ENCODE peak calls at places on chromosomes 12 and 14, in eight cellular contexts. One of them, this sample, is unnamed.

GRCh38 chr12:31728289-31728916 is 418 bp downstream of the AMN1 start:
- DNase-seq in PC-3: no peak
- DNase-seq in GDM1: no peak
- DNase-seq in stimulated activated CD4-positive, alpha-beta T cell treated with anti-CD3 and anti-CD28 coated beads, Interleukin-4, amount 100 ng/mL, for 1 hour: peak; percentile 27
- DNase-seq in Ammon's horn: peak; percentile 71
- DNase-seq in osteocyte: no peak
- DNase-seq in AG09309: no peak
- DNase-seq in EL: no peak
- DNase-seq in this sample: no peak

GRCh38 chr12:65522956-65523857 is 244.7 kb downstream of the MSRB3 start:
- DNase-seq in PC-3: peak; percentile 25
- DNase-seq in GDM1: no peak
- DNase-seq in stimulated activated CD4-positive, alpha-beta T cell treated with anti-CD3 and anti-CD28 coated beads, Interleukin-4, amount 100 ng/mL, for 1 hour: no peak
- DNase-seq in Ammon's horn: no peak
- DNase-seq in osteocyte: no peak
- DNase-seq in AG09309: no peak
- DNase-seq in EL: peak; percentile 61
- DNase-seq in this sample: peak; percentile 39

GRCh38 chr14:74637184-74637562 is 25.1 kb upstream of the LTBP2 start:
- DNase-seq in PC-3: no peak
- DNase-seq in GDM1: no peak
- DNase-seq in stimulated activated CD4-positive, alpha-beta T cell treated with anti-CD3 and anti-CD28 coated beads, Interleukin-4, amount 100 ng/mL, for 1 hour: no peak
- DNase-seq in Ammon's horn: no peak
- DNase-seq in osteocyte: no peak
- DNase-seq in AG09309: no peak
- DNase-seq in EL: no peak
- DNase-seq in this sample: no peak

GRCh38 chr12:128930591-128930990 is 77.3 kb downstream of the GLT1D1 start:
- DNase-seq in PC-3: no peak
- DNase-seq in GDM1: no peak
- DNase-seq in stimulated activated CD4-positive, alpha-beta T cell treated with anti-CD3 and anti-CD28 coated beads, Interleukin-4, amount 100 ng/mL, for 1 hour: no peak
- DNase-seq in Ammon's horn: no peak
- DNase-seq in osteocyte: no peak
- DNase-seq in AG09309: no peak
- DNase-seq in EL: no peak
- DNase-seq in this sample: no peak

GRCh38 chr14:53766106-53766505 is 190.5 kb downstream of the BMP4 start:
- DNase-seq in PC-3: peak; percentile 31
- DNase-seq in GDM1: no peak
- DNase-seq in stimulated activated CD4-positive, alpha-beta T cell treated with anti-CD3 and anti-CD28 coated beads, Interleukin-4, amount 100 ng/mL, for 1 hour: no peak
- DNase-seq in Ammon's horn: no peak
- DNase-seq in osteocyte: no peak
- DNase-seq in AG09309: no peak
- DNase-seq in EL: no peak
- DNase-seq in this sample: no peak

GRCh38 chr12:40185303-40185693 is 39.5 kb upstream of the LRRK2 start:
- DNase-seq in PC-3: no peak
- DNase-seq in GDM1: no peak
- DNase-seq in stimulated activated CD4-positive, alpha-beta T cell treated with anti-CD3 and anti-CD28 coated beads, Interleukin-4, amount 100 ng/mL, for 1 hour: no peak
- DNase-seq in Ammon's horn: no peak
- DNase-seq in osteocyte: no peak
- DNase-seq in AG09309: no peak
- DNase-seq in EL: no peak
- DNase-seq in this sample: no peak

GRCh38 chr12:82620917-82621316 is 65.8 kb upstream of the TMTC2 start:
- DNase-seq in PC-3: no peak
- DNase-seq in GDM1: no peak
- DNase-seq in stimulated activated CD4-positive, alpha-beta T cell treated with anti-CD3 and anti-CD28 coated beads, Interleukin-4, amount 100 ng/mL, for 1 hour: no peak
- DNase-seq in Ammon's horn: no peak
- DNase-seq in osteocyte: no peak
- DNase-seq in AG09309: no peak
- DNase-seq in EL: no peak
- DNase-seq in this sample: no peak

GRCh38 chr14:64912256-64912655 is 2.0 kb upstream of the CHURC1 start:
- DNase-seq in PC-3: no peak
- DNase-seq in GDM1: no peak
- DNase-seq in stimulated activated CD4-positive, alpha-beta T cell treated with anti-CD3 and anti-CD28 coated beads, Interleukin-4, amount 100 ng/mL, for 1 hour: no peak
- DNase-seq in Ammon's horn: no peak
- DNase-seq in osteocyte: no peak
- DNase-seq in AG09309: no peak
- DNase-seq in EL: no peak
- DNase-seq in this sample: no peak

GRCh38 chr12:40162022-40162421 is 56.1 kb upstream of the SLC2A13 start:
- DNase-seq in PC-3: no peak
- DNase-seq in GDM1: no peak
- DNase-seq in stimulated activated CD4-positive, alpha-beta T cell treated with anti-CD3 and anti-CD28 coated beads, Interleukin-4, amount 100 ng/mL, for 1 hour: no peak
- DNase-seq in Ammon's horn: no peak
- DNase-seq in osteocyte: no peak
- DNase-seq in AG09309: no peak
- DNase-seq in EL: no peak
- DNase-seq in this sample: no peak

GRCh38 chr12:53956251-53956887 is 1.7 kb downstream of the HOXC12 start:
- DNase-seq in PC-3: no peak
- DNase-seq in GDM1: peak; percentile 11
- DNase-seq in stimulated activated CD4-positive, alpha-beta T cell treated with anti-CD3 and anti-CD28 coated beads, Interleukin-4, amount 100 ng/mL, for 1 hour: no peak
- DNase-seq in Ammon's horn: no peak
- DNase-seq in osteocyte: no peak
- DNase-seq in AG09309: no peak
- DNase-seq in EL: no peak
- DNase-seq in this sample: no peak

GRCh38 chr12:57469334-57470164 is 10.0 kb downstream of the GLI1 start:
- DNase-seq in PC-3: no peak
- DNase-seq in GDM1: no peak
- DNase-seq in stimulated activated CD4-positive, alpha-beta T cell treated with anti-CD3 and anti-CD28 coated beads, Interleukin-4, amount 100 ng/mL, for 1 hour: no peak
- DNase-seq in Ammon's horn: no peak
- DNase-seq in osteocyte: no peak
- DNase-seq in AG09309: no peak
- DNase-seq in EL: no peak
- DNase-seq in this sample: no peak

GRCh38 chr14:98498019-98498885 is 773.7 kb downstream of the BCL11B start:
- DNase-seq in PC-3: no peak
- DNase-seq in GDM1: no peak
- DNase-seq in stimulated activated CD4-positive, alpha-beta T cell treated with anti-CD3 and anti-CD28 coated beads, Interleukin-4, amount 100 ng/mL, for 1 hour: no peak
- DNase-seq in Ammon's horn: no peak
- DNase-seq in osteocyte: no peak
- DNase-seq in AG09309: no peak
- DNase-seq in EL: no peak
- DNase-seq in this sample: peak; percentile 6

GRCh38 chr12:50066402-50066801 is 9.0 kb downstream of the ASIC1 start:
- DNase-seq in PC-3: no peak
- DNase-seq in GDM1: no peak
- DNase-seq in stimulated activated CD4-positive, alpha-beta T cell treated with anti-CD3 and anti-CD28 coated beads, Interleukin-4, amount 100 ng/mL, for 1 hour: no peak
- DNase-seq in Ammon's horn: no peak
- DNase-seq in osteocyte: no peak
- DNase-seq in AG09309: peak; percentile 59
- DNase-seq in EL: peak; percentile 86
- DNase-seq in this sample: peak; percentile 82

GRCh38 chr14:104118006-104118844 is 20.2 kb upstream of the KIF26A start:
- DNase-seq in PC-3: no peak
- DNase-seq in GDM1: no peak
- DNase-seq in stimulated activated CD4-positive, alpha-beta T cell treated with anti-CD3 and anti-CD28 coated beads, Interleukin-4, amount 100 ng/mL, for 1 hour: peak; percentile 1
- DNase-seq in Ammon's horn: no peak
- DNase-seq in osteocyte: no peak
- DNase-seq in AG09309: no peak
- DNase-seq in EL: no peak
- DNase-seq in this sample: no peak

GRCh38 chr12:110760204-110760609 is 17.5 kb upstream of the PPP1CC start:
- DNase-seq in PC-3: peak; percentile 24
- DNase-seq in GDM1: no peak
- DNase-seq in stimulated activated CD4-positive, alpha-beta T cell treated with anti-CD3 and anti-CD28 coated beads, Interleukin-4, amount 100 ng/mL, for 1 hour: peak; percentile 25
- DNase-seq in Ammon's horn: no peak
- DNase-seq in osteocyte: no peak
- DNase-seq in AG09309: no peak
- DNase-seq in EL: no peak
- DNase-seq in this sample: peak; percentile 32

GRCh38 chr14:57692671-57693070 is 173.2 kb downstream of the SLC35F4 start:
- DNase-seq in PC-3: peak; percentile 94
- DNase-seq in GDM1: no peak
- DNase-seq in stimulated activated CD4-positive, alpha-beta T cell treated with anti-CD3 and anti-CD28 coated beads, Interleukin-4, amount 100 ng/mL, for 1 hour: no peak
- DNase-seq in Ammon's horn: no peak
- DNase-seq in osteocyte: no peak
- DNase-seq in AG09309: peak; percentile 33
- DNase-seq in EL: peak; percentile 39
- DNase-seq in this sample: peak; percentile 63

GRCh38 chr12:78192979-78193378 is 362.3 kb downstream of the NAV3 start:
- DNase-seq in PC-3: no peak
- DNase-seq in GDM1: no peak
- DNase-seq in stimulated activated CD4-positive, alpha-beta T cell treated with anti-CD3 and anti-CD28 coated beads, Interleukin-4, amount 100 ng/mL, for 1 hour: no peak
- DNase-seq in Ammon's horn: no peak
- DNase-seq in osteocyte: no peak
- DNase-seq in AG09309: no peak
- DNase-seq in EL: no peak
- DNase-seq in this sample: no peak

GRCh38 chr14:74638066-74638465 is 26.0 kb upstream of the LTBP2 start:
- DNase-seq in PC-3: no peak
- DNase-seq in GDM1: no peak
- DNase-seq in stimulated activated CD4-positive, alpha-beta T cell treated with anti-CD3 and anti-CD28 coated beads, Interleukin-4, amount 100 ng/mL, for 1 hour: no peak
- DNase-seq in Ammon's horn: peak; percentile 10
- DNase-seq in osteocyte: no peak
- DNase-seq in AG09309: no peak
- DNase-seq in EL: no peak
- DNase-seq in this sample: no peak

GRCh38 chr12:94098466-94098865 is 49.9 kb upstream of the PLXNC1 start:
- DNase-seq in PC-3: peak; percentile 59
- DNase-seq in GDM1: no peak
- DNase-seq in stimulated activated CD4-positive, alpha-beta T cell treated with anti-CD3 and anti-CD28 coated beads, Interleukin-4, amount 100 ng/mL, for 1 hour: no peak
- DNase-seq in Ammon's horn: no peak
- DNase-seq in osteocyte: no peak
- DNase-seq in AG09309: no peak
- DNase-seq in EL: peak; percentile 89
- DNase-seq in this sample: peak; percentile 75

GRCh38 chr12:131105736-131106356 is 152.1 kb downstream of the ADGRD1 start:
- DNase-seq in PC-3: no peak
- DNase-seq in GDM1: no peak
- DNase-seq in stimulated activated CD4-positive, alpha-beta T cell treated with anti-CD3 and anti-CD28 coated beads, Interleukin-4, amount 100 ng/mL, for 1 hour: peak; percentile 65
- DNase-seq in Ammon's horn: peak; percentile 64
- DNase-seq in osteocyte: no peak
- DNase-seq in AG09309: no peak
- DNase-seq in EL: no peak
- DNase-seq in this sample: no peak

GRCh38 chr12:50047693-50048250 is 9.6 kb upstream of the ASIC1 start:
- DNase-seq in PC-3: no peak
- DNase-seq in GDM1: no peak
- DNase-seq in stimulated activated CD4-positive, alpha-beta T cell treated with anti-CD3 and anti-CD28 coated beads, Interleukin-4, amount 100 ng/mL, for 1 hour: no peak
- DNase-seq in Ammon's horn: no peak
- DNase-seq in osteocyte: no peak
- DNase-seq in AG09309: no peak
- DNase-seq in EL: no peak
- DNase-seq in this sample: no peak

GRCh38 chr12:93299262-93299846 is 78.4 kb upstream of the NUDT4 start:
- DNase-seq in PC-3: no peak
- DNase-seq in GDM1: no peak
- DNase-seq in stimulated activated CD4-positive, alpha-beta T cell treated with anti-CD3 and anti-CD28 coated beads, Interleukin-4, amount 100 ng/mL, for 1 hour: no peak
- DNase-seq in Ammon's horn: no peak
- DNase-seq in osteocyte: no peak
- DNase-seq in AG09309: no peak
- DNase-seq in EL: no peak
- DNase-seq in this sample: no peak

GRCh38 chr12:121795029-121795977 is 1.8 kb upstream of the RHOF start:
- DNase-seq in PC-3: peak; percentile 89
- DNase-seq in GDM1: peak; percentile 75
- DNase-seq in stimulated activated CD4-positive, alpha-beta T cell treated with anti-CD3 and anti-CD28 coated beads, Interleukin-4, amount 100 ng/mL, for 1 hour: peak; percentile 85
- DNase-seq in Ammon's horn: peak; percentile 91
- DNase-seq in osteocyte: peak; percentile 95
- DNase-seq in AG09309: no peak
- DNase-seq in EL: peak; percentile 83
- DNase-seq in this sample: peak; percentile 79

GRCh38 chr12:12441891-12442461 is 85.1 kb downstream of the BORCS5 start:
- DNase-seq in PC-3: peak; percentile 25
- DNase-seq in GDM1: no peak
- DNase-seq in stimulated activated CD4-positive, alpha-beta T cell treated with anti-CD3 and anti-CD28 coated beads, Interleukin-4, amount 100 ng/mL, for 1 hour: no peak
- DNase-seq in Ammon's horn: no peak
- DNase-seq in osteocyte: no peak
- DNase-seq in AG09309: no peak
- DNase-seq in EL: peak; percentile 18
- DNase-seq in this sample: peak; percentile 35

GRCh38 chr12:31687101-31687527 is 27.6 kb downstream of the ETFBKMT start:
- DNase-seq in PC-3: no peak
- DNase-seq in GDM1: peak; percentile 47
- DNase-seq in stimulated activated CD4-positive, alpha-beta T cell treated with anti-CD3 and anti-CD28 coated beads, Interleukin-4, amount 100 ng/mL, for 1 hour: no peak
- DNase-seq in Ammon's horn: peak; percentile 15
- DNase-seq in osteocyte: no peak
- DNase-seq in AG09309: no peak
- DNase-seq in EL: no peak
- DNase-seq in this sample: no peak

GRCh38 chr14:36085861-36086260 is 90.7 kb downstream of the PTCSC3 start:
- DNase-seq in PC-3: no peak
- DNase-seq in GDM1: no peak
- DNase-seq in stimulated activated CD4-positive, alpha-beta T cell treated with anti-CD3 and anti-CD28 coated beads, Interleukin-4, amount 100 ng/mL, for 1 hour: no peak
- DNase-seq in Ammon's horn: no peak
- DNase-seq in osteocyte: no peak
- DNase-seq in AG09309: no peak
- DNase-seq in EL: no peak
- DNase-seq in this sample: no peak

GRCh38 chr12:46265734-46266133 is 3.1 kb downstream of the SLC38A1 start:
- DNase-seq in PC-3: no peak
- DNase-seq in GDM1: no peak
- DNase-seq in stimulated activated CD4-positive, alpha-beta T cell treated with anti-CD3 and anti-CD28 coated beads, Interleukin-4, amount 100 ng/mL, for 1 hour: no peak
- DNase-seq in Ammon's horn: no peak
- DNase-seq in osteocyte: no peak
- DNase-seq in AG09309: no peak
- DNase-seq in EL: no peak
- DNase-seq in this sample: no peak

GRCh38 chr14:96362071-96362964 is 823 bp downstream of the ATG2B start:
- DNase-seq in PC-3: peak; percentile 71
- DNase-seq in GDM1: peak; percentile 41
- DNase-seq in stimulated activated CD4-positive, alpha-beta T cell treated with anti-CD3 and anti-CD28 coated beads, Interleukin-4, amount 100 ng/mL, for 1 hour: peak; percentile 20
- DNase-seq in Ammon's horn: peak; percentile 43
- DNase-seq in osteocyte: no peak
- DNase-seq in AG09309: no peak
- DNase-seq in EL: peak; percentile 23
- DNase-seq in this sample: peak; percentile 61

GRCh38 chr12:86681062-86681461 is 424.9 kb upstream of the MGAT4C start:
- DNase-seq in PC-3: no peak
- DNase-seq in GDM1: no peak
- DNase-seq in stimulated activated CD4-positive, alpha-beta T cell treated with anti-CD3 and anti-CD28 coated beads, Interleukin-4, amount 100 ng/mL, for 1 hour: no peak
- DNase-seq in Ammon's horn: no peak
- DNase-seq in osteocyte: no peak
- DNase-seq in AG09309: no peak
- DNase-seq in EL: no peak
- DNase-seq in this sample: no peak

GRCh38 chr12:104569348-104570173 is 112.8 kb downstream of the CHST11 start:
- DNase-seq in PC-3: no peak
- DNase-seq in GDM1: peak; percentile 90
- DNase-seq in stimulated activated CD4-positive, alpha-beta T cell treated with anti-CD3 and anti-CD28 coated beads, Interleukin-4, amount 100 ng/mL, for 1 hour: no peak
- DNase-seq in Ammon's horn: peak; percentile 57
- DNase-seq in osteocyte: no peak
- DNase-seq in AG09309: no peak
- DNase-seq in EL: no peak
- DNase-seq in this sample: no peak

GRCh38 chr12:88998421-88998820 is 353.9 kb downstream of the DUSP6 start:
- DNase-seq in PC-3: no peak
- DNase-seq in GDM1: no peak
- DNase-seq in stimulated activated CD4-positive, alpha-beta T cell treated with anti-CD3 and anti-CD28 coated beads, Interleukin-4, amount 100 ng/mL, for 1 hour: no peak
- DNase-seq in Ammon's horn: no peak
- DNase-seq in osteocyte: no peak
- DNase-seq in AG09309: peak; percentile 44
- DNase-seq in EL: no peak
- DNase-seq in this sample: no peak

GRCh38 chr12:103249614-103250013 is 246.2 kb downstream of the C12orf42 start:
- DNase-seq in PC-3: peak; percentile 11
- DNase-seq in GDM1: no peak
- DNase-seq in stimulated activated CD4-positive, alpha-beta T cell treated with anti-CD3 and anti-CD28 coated beads, Interleukin-4, amount 100 ng/mL, for 1 hour: no peak
- DNase-seq in Ammon's horn: no peak
- DNase-seq in osteocyte: no peak
- DNase-seq in AG09309: no peak
- DNase-seq in EL: no peak
- DNase-seq in this sample: no peak